ENCODE peak calls at places on chromosomes 16 and 17, in nine cellular contexts. One of them, this sample, is unnamed.

GRCh38 chr17:83170571-83171260 is 91.3 kb downstream of the METRNL start:
- DNase-seq in OCI-LY7: no peak
- DNase-seq in BE2C: no peak
- DNase-seq in sigmoid colon: no peak
- DNase-seq in AG04450: no peak
- DNase-seq in amniotic stem cell: no peak
- DNase-seq in CD4-positive, CD25-positive, alpha-beta regulatory T cell: no peak
- DNase-seq in psoas muscle: no peak
- DNase-seq in nucleus accumbens: no peak
- DNase-seq in this sample: no peak

GRCh38 chr16:66515543-66516171 is 34.3 kb downstream of the TK2 start:
- DNase-seq in OCI-LY7: peak
- DNase-seq in BE2C: no peak
- DNase-seq in sigmoid colon: peak
- DNase-seq in AG04450: no peak
- DNase-seq in amniotic stem cell: no peak
- DNase-seq in CD4-positive, CD25-positive, alpha-beta regulatory T cell: peak
- DNase-seq in psoas muscle: peak
- DNase-seq in nucleus accumbens: no peak
- DNase-seq in this sample: peak

GRCh38 chr16:53129281-53130192 is 74.7 kb downstream of the CHD9 start:
- DNase-seq in OCI-LY7: peak
- DNase-seq in BE2C: peak
- DNase-seq in sigmoid colon: no peak
- DNase-seq in AG04450: peak
- DNase-seq in amniotic stem cell: peak
- DNase-seq in CD4-positive, CD25-positive, alpha-beta regulatory T cell: no peak
- DNase-seq in psoas muscle: no peak
- DNase-seq in nucleus accumbens: no peak
- DNase-seq in this sample: peak

GRCh38 chr17:4903051-4903818 is at the start of gene CHRNE:
- DNase-seq in OCI-LY7: peak
- DNase-seq in BE2C: peak
- DNase-seq in sigmoid colon: peak
- DNase-seq in AG04450: peak
- DNase-seq in amniotic stem cell: peak
- DNase-seq in CD4-positive, CD25-positive, alpha-beta regulatory T cell: peak
- DNase-seq in psoas muscle: peak
- DNase-seq in nucleus accumbens: peak
- DNase-seq in this sample: peak

GRCh38 chr17:74158761-74159160 is 44.7 kb upstream of the RPL38 start:
- DNase-seq in OCI-LY7: no peak
- DNase-seq in BE2C: no peak
- DNase-seq in sigmoid colon: no peak
- DNase-seq in AG04450: no peak
- DNase-seq in amniotic stem cell: no peak
- DNase-seq in CD4-positive, CD25-positive, alpha-beta regulatory T cell: no peak
- DNase-seq in psoas muscle: no peak
- DNase-seq in nucleus accumbens: no peak
- DNase-seq in this sample: no peak

GRCh38 chr17:55433029-55433628 is 11.5 kb upstream of the MMD start:
- DNase-seq in OCI-LY7: no peak
- DNase-seq in BE2C: no peak
- DNase-seq in sigmoid colon: no peak
- DNase-seq in AG04450: no peak
- DNase-seq in amniotic stem cell: no peak
- DNase-seq in CD4-positive, CD25-positive, alpha-beta regulatory T cell: no peak
- DNase-seq in psoas muscle: no peak
- DNase-seq in nucleus accumbens: no peak
- DNase-seq in this sample: no peak

GRCh38 chr16:79848739-79849518 is 248.4 kb upstream of the MAF start:
- DNase-seq in OCI-LY7: no peak
- DNase-seq in BE2C: no peak
- DNase-seq in sigmoid colon: peak
- DNase-seq in AG04450: no peak
- DNase-seq in amniotic stem cell: no peak
- DNase-seq in CD4-positive, CD25-positive, alpha-beta regulatory T cell: no peak
- DNase-seq in psoas muscle: no peak
- DNase-seq in nucleus accumbens: no peak
- DNase-seq in this sample: no peak

GRCh38 chr16:24419709-24420108 is 119.7 kb upstream of the RBBP6 start:
- DNase-seq in OCI-LY7: peak
- DNase-seq in BE2C: no peak
- DNase-seq in sigmoid colon: no peak
- DNase-seq in AG04450: no peak
- DNase-seq in amniotic stem cell: no peak
- DNase-seq in CD4-positive, CD25-positive, alpha-beta regulatory T cell: no peak
- DNase-seq in psoas muscle: no peak
- DNase-seq in nucleus accumbens: no peak
- DNase-seq in this sample: no peak

GRCh38 chr17:78674595-78675315 is 97.6 kb upstream of the DNAH17 start:
- DNase-seq in OCI-LY7: no peak
- DNase-seq in BE2C: no peak
- DNase-seq in sigmoid colon: no peak
- DNase-seq in AG04450: no peak
- DNase-seq in amniotic stem cell: no peak
- DNase-seq in CD4-positive, CD25-positive, alpha-beta regulatory T cell: no peak
- DNase-seq in psoas muscle: no peak
- DNase-seq in nucleus accumbens: no peak
- DNase-seq in this sample: peak

GRCh38 chr17:31739300-31739699 is 119.7 kb downstream of the COPRS start:
- DNase-seq in OCI-LY7: no peak
- DNase-seq in BE2C: no peak
- DNase-seq in sigmoid colon: no peak
- DNase-seq in AG04450: peak
- DNase-seq in amniotic stem cell: peak
- DNase-seq in CD4-positive, CD25-positive, alpha-beta regulatory T cell: no peak
- DNase-seq in psoas muscle: no peak
- DNase-seq in nucleus accumbens: no peak
- DNase-seq in this sample: no peak

GRCh38 chr16:11557811-11558210 is 28.9 kb downstream of the LITAF start:
- DNase-seq in OCI-LY7: no peak
- DNase-seq in BE2C: no peak
- DNase-seq in sigmoid colon: no peak
- DNase-seq in AG04450: no peak
- DNase-seq in amniotic stem cell: no peak
- DNase-seq in CD4-positive, CD25-positive, alpha-beta regulatory T cell: no peak
- DNase-seq in psoas muscle: no peak
- DNase-seq in nucleus accumbens: peak
- DNase-seq in this sample: no peak

GRCh38 chr16:26344976-26345375 is 653.2 kb downstream of the HS3ST4 start:
- DNase-seq in OCI-LY7: no peak
- DNase-seq in BE2C: no peak
- DNase-seq in sigmoid colon: no peak
- DNase-seq in AG04450: no peak
- DNase-seq in amniotic stem cell: no peak
- DNase-seq in CD4-positive, CD25-positive, alpha-beta regulatory T cell: no peak
- DNase-seq in psoas muscle: no peak
- DNase-seq in nucleus accumbens: no peak
- DNase-seq in this sample: no peak

GRCh38 chr17:77433385-77434135 is 292.8 kb downstream of the SEC14L1 start:
- DNase-seq in OCI-LY7: peak
- DNase-seq in BE2C: peak
- DNase-seq in sigmoid colon: peak
- DNase-seq in AG04450: no peak
- DNase-seq in amniotic stem cell: no peak
- DNase-seq in CD4-positive, CD25-positive, alpha-beta regulatory T cell: peak
- DNase-seq in psoas muscle: no peak
- DNase-seq in nucleus accumbens: no peak
- DNase-seq in this sample: no peak

GRCh38 chr17:8163978-8164814 is 1.4 kb upstream of the VAMP2 start:
- DNase-seq in OCI-LY7: peak
- DNase-seq in BE2C: no peak
- DNase-seq in sigmoid colon: peak
- DNase-seq in AG04450: no peak
- DNase-seq in amniotic stem cell: no peak
- DNase-seq in CD4-positive, CD25-positive, alpha-beta regulatory T cell: peak
- DNase-seq in psoas muscle: peak
- DNase-seq in nucleus accumbens: peak
- DNase-seq in this sample: peak

GRCh38 chr17:74212262-74212912 is 984 bp upstream of the TTYH2 start:
- DNase-seq in OCI-LY7: no peak
- DNase-seq in BE2C: no peak
- DNase-seq in sigmoid colon: peak
- DNase-seq in AG04450: no peak
- DNase-seq in amniotic stem cell: no peak
- DNase-seq in CD4-positive, CD25-positive, alpha-beta regulatory T cell: no peak
- DNase-seq in psoas muscle: peak
- DNase-seq in nucleus accumbens: peak
- DNase-seq in this sample: no peak

GRCh38 chr17:41121742-41122141 is 2.2 kb downstream of the KRTAP4-12 start:
- DNase-seq in OCI-LY7: no peak
- DNase-seq in BE2C: no peak
- DNase-seq in sigmoid colon: no peak
- DNase-seq in AG04450: no peak
- DNase-seq in amniotic stem cell: no peak
- DNase-seq in CD4-positive, CD25-positive, alpha-beta regulatory T cell: no peak
- DNase-seq in psoas muscle: no peak
- DNase-seq in nucleus accumbens: no peak
- DNase-seq in this sample: no peak

GRCh38 chr17:7560172-7561027 is 1.3 kb upstream of the SENP3 start:
- DNase-seq in OCI-LY7: peak
- DNase-seq in BE2C: no peak
- DNase-seq in sigmoid colon: peak
- DNase-seq in AG04450: no peak
- DNase-seq in amniotic stem cell: no peak
- DNase-seq in CD4-positive, CD25-positive, alpha-beta regulatory T cell: peak
- DNase-seq in psoas muscle: peak
- DNase-seq in nucleus accumbens: no peak
- DNase-seq in this sample: peak

GRCh38 chr16:67897231-67897630 is 4.2 kb downstream of the PSKH1 start:
- DNase-seq in OCI-LY7: no peak
- DNase-seq in BE2C: no peak
- DNase-seq in sigmoid colon: no peak
- DNase-seq in AG04450: no peak
- DNase-seq in amniotic stem cell: no peak
- DNase-seq in CD4-positive, CD25-positive, alpha-beta regulatory T cell: no peak
- DNase-seq in psoas muscle: no peak
- DNase-seq in nucleus accumbens: no peak
- DNase-seq in this sample: no peak

GRCh38 chr17:72175787-72176515 is 55.1 kb downstream of the SOX9 start:
- DNase-seq in OCI-LY7: no peak
- DNase-seq in BE2C: no peak
- DNase-seq in sigmoid colon: no peak
- DNase-seq in AG04450: no peak
- DNase-seq in amniotic stem cell: no peak
- DNase-seq in CD4-positive, CD25-positive, alpha-beta regulatory T cell: no peak
- DNase-seq in psoas muscle: no peak
- DNase-seq in nucleus accumbens: no peak
- DNase-seq in this sample: no peak

GRCh38 chr16:78240459-78241222 is 141.2 kb downstream of the WWOX start:
- DNase-seq in OCI-LY7: no peak
- DNase-seq in BE2C: no peak
- DNase-seq in sigmoid colon: no peak
- DNase-seq in AG04450: no peak
- DNase-seq in amniotic stem cell: no peak
- DNase-seq in CD4-positive, CD25-positive, alpha-beta regulatory T cell: no peak
- DNase-seq in psoas muscle: no peak
- DNase-seq in nucleus accumbens: no peak
- DNase-seq in this sample: no peak

GRCh38 chr16:5412721-5413120 is 315.1 kb upstream of the EEF2KMT start:
- DNase-seq in OCI-LY7: no peak
- DNase-seq in BE2C: peak
- DNase-seq in sigmoid colon: no peak
- DNase-seq in AG04450: no peak
- DNase-seq in amniotic stem cell: no peak
- DNase-seq in CD4-positive, CD25-positive, alpha-beta regulatory T cell: no peak
- DNase-seq in psoas muscle: no peak
- DNase-seq in nucleus accumbens: no peak
- DNase-seq in this sample: no peak

GRCh38 chr17:5783851-5784250 is 199.5 kb upstream of the NLRP1 start:
- DNase-seq in OCI-LY7: no peak
- DNase-seq in BE2C: no peak
- DNase-seq in sigmoid colon: no peak
- DNase-seq in AG04450: no peak
- DNase-seq in amniotic stem cell: no peak
- DNase-seq in CD4-positive, CD25-positive, alpha-beta regulatory T cell: no peak
- DNase-seq in psoas muscle: no peak
- DNase-seq in nucleus accumbens: no peak
- DNase-seq in this sample: no peak

GRCh38 chr17:4004517-4005295 is 40.5 kb upstream of the ATP2A3 start:
- DNase-seq in OCI-LY7: peak
- DNase-seq in BE2C: peak
- DNase-seq in sigmoid colon: peak
- DNase-seq in AG04450: no peak
- DNase-seq in amniotic stem cell: no peak
- DNase-seq in CD4-positive, CD25-positive, alpha-beta regulatory T cell: peak
- DNase-seq in psoas muscle: peak
- DNase-seq in nucleus accumbens: no peak
- DNase-seq in this sample: peak